ENCODE peak calls at places on chromosomes 4 and X, in nine cellular contexts. One of them, this sample, is unnamed.

GRCh38 chr4:56959064-56959463 is 18.3 kb downstream of the NOA1 start:
- DNase-seq in AG04449: no peak
- DNase-seq in WERI-Rb-1: no peak
- DNase-seq in fibroblast of mammary gland: no peak
- DNase-seq in MM.1S: no peak
- DNase-seq in uterus: no peak
- DNase-seq in K562: no peak
- DNase-seq in foreskin fibroblast: no peak
- DNase-seq in thoracic aorta: no peak
- DNase-seq in this sample: no peak

GRCh38 chr4:159047478-159048165 is 55.3 kb upstream of the RAPGEF2 start:
- DNase-seq in fibroblast of mammary gland: peak; percentile 8
- DNase-seq in MM.1S: no peak
- DNase-seq in uterus: no peak
- DNase-seq in AG04449: no peak
- DNase-seq in thoracic aorta: no peak
- DNase-seq in foreskin fibroblast: peak; percentile 28
- DNase-seq in WERI-Rb-1: no peak
- DNase-seq in K562: peak; percentile 64
- DNase-seq in this sample: no peak

GRCh38 chr4:99414401-99414800 is 20.7 kb downstream of the ADH7 start:
- DNase-seq in AG04449: no peak
- DNase-seq in MM.1S: no peak
- DNase-seq in WERI-Rb-1: no peak
- DNase-seq in K562: no peak
- DNase-seq in fibroblast of mammary gland: peak; percentile 46
- DNase-seq in thoracic aorta: no peak
- DNase-seq in uterus: no peak
- DNase-seq in foreskin fibroblast: peak; percentile 11
- DNase-seq in this sample: no peak

GRCh38 chrX:12971282-12972003 is 3.5 kb upstream of the TMSB4X start:
- DNase-seq in uterus: peak; percentile 41
- DNase-seq in thoracic aorta: no peak
- DNase-seq in foreskin fibroblast: no peak
- DNase-seq in MM.1S: no peak
- DNase-seq in WERI-Rb-1: no peak
- DNase-seq in AG04449: no peak
- DNase-seq in fibroblast of mammary gland: no peak
- DNase-seq in K562: no peak
- DNase-seq in this sample: no peak

GRCh38 chrX:43970528-43970927 is 2.7 kb downstream of the NDP start:
- DNase-seq in foreskin fibroblast: peak; percentile 73
- DNase-seq in AG04449: no peak
- DNase-seq in uterus: no peak
- DNase-seq in K562: no peak
- DNase-seq in thoracic aorta: no peak
- DNase-seq in MM.1S: no peak
- DNase-seq in WERI-Rb-1: no peak
- DNase-seq in fibroblast of mammary gland: peak; percentile 81
- DNase-seq in this sample: no peak

GRCh38 chr4:165768281-165768680 is 104.8 kb upstream of the TLL1 start:
- DNase-seq in MM.1S: no peak
- DNase-seq in K562: no peak
- DNase-seq in fibroblast of mammary gland: no peak
- DNase-seq in uterus: no peak
- DNase-seq in foreskin fibroblast: no peak
- DNase-seq in WERI-Rb-1: no peak
- DNase-seq in thoracic aorta: no peak
- DNase-seq in AG04449: no peak
- DNase-seq in this sample: no peak

GRCh38 chr4:8322794-8323704 is 53.5 kb downstream of the HTRA3 start:
- DNase-seq in fibroblast of mammary gland: no peak
- DNase-seq in uterus: no peak
- DNase-seq in thoracic aorta: no peak
- DNase-seq in MM.1S: no peak
- DNase-seq in AG04449: no peak
- DNase-seq in foreskin fibroblast: no peak
- DNase-seq in K562: no peak
- DNase-seq in WERI-Rb-1: peak; percentile 3
- DNase-seq in this sample: no peak

GRCh38 chr4:158229768-158230167 is 19.5 kb downstream of the TMEM144 start:
- DNase-seq in WERI-Rb-1: peak; percentile 45
- DNase-seq in AG04449: no peak
- DNase-seq in uterus: no peak
- DNase-seq in MM.1S: no peak
- DNase-seq in fibroblast of mammary gland: no peak
- DNase-seq in foreskin fibroblast: no peak
- DNase-seq in K562: no peak
- DNase-seq in thoracic aorta: no peak
- DNase-seq in this sample: no peak

GRCh38 chrX:151871244-151871643 is 41.4 kb upstream of the MAGEA4 start:
- DNase-seq in WERI-Rb-1: no peak
- DNase-seq in MM.1S: no peak
- DNase-seq in K562: no peak
- DNase-seq in uterus: no peak
- DNase-seq in thoracic aorta: no peak
- DNase-seq in AG04449: peak; percentile 85
- DNase-seq in foreskin fibroblast: peak; percentile 89
- DNase-seq in fibroblast of mammary gland: peak; percentile 92
- DNase-seq in this sample: peak; percentile 81

GRCh38 chr4:15771419-15772058 is 6.6 kb upstream of the CD38 start:
- DNase-seq in thoracic aorta: no peak
- DNase-seq in uterus: no peak
- DNase-seq in WERI-Rb-1: no peak
- DNase-seq in MM.1S: peak; percentile 73
- DNase-seq in K562: no peak
- DNase-seq in fibroblast of mammary gland: no peak
- DNase-seq in AG04449: no peak
- DNase-seq in foreskin fibroblast: no peak
- DNase-seq in this sample: no peak

GRCh38 chr4:164467493-164467892 is 286.4 kb upstream of the SMIM31 start:
- DNase-seq in MM.1S: no peak
- DNase-seq in foreskin fibroblast: no peak
- DNase-seq in thoracic aorta: no peak
- DNase-seq in AG04449: no peak
- DNase-seq in uterus: no peak
- DNase-seq in WERI-Rb-1: no peak
- DNase-seq in fibroblast of mammary gland: no peak
- DNase-seq in K562: no peak
- DNase-seq in this sample: no peak

GRCh38 chr4:147049940-147050852 is 104.5 kb upstream of the TTC29 start:
- DNase-seq in WERI-Rb-1: no peak
- DNase-seq in MM.1S: no peak
- DNase-seq in K562: no peak
- DNase-seq in fibroblast of mammary gland: peak; percentile 43
- DNase-seq in AG04449: no peak
- DNase-seq in foreskin fibroblast: peak; percentile 85
- DNase-seq in uterus: no peak
- DNase-seq in thoracic aorta: no peak
- DNase-seq in this sample: no peak

GRCh38 chr4:1404573-1405248 is 1.5 kb downstream of the NKX1-1 start:
- DNase-seq in uterus: peak; percentile 8
- DNase-seq in K562: no peak
- DNase-seq in MM.1S: no peak
- DNase-seq in thoracic aorta: no peak
- DNase-seq in foreskin fibroblast: no peak
- DNase-seq in WERI-Rb-1: peak; percentile 23
- DNase-seq in AG04449: no peak
- DNase-seq in fibroblast of mammary gland: no peak
- DNase-seq in this sample: no peak

GRCh38 chrX:96791559-96791958 is 92.1 kb upstream of the RPA4 start:
- DNase-seq in fibroblast of mammary gland: peak; percentile 83
- DNase-seq in MM.1S: no peak
- DNase-seq in foreskin fibroblast: peak; percentile 8
- DNase-seq in thoracic aorta: no peak
- DNase-seq in uterus: no peak
- DNase-seq in WERI-Rb-1: no peak
- DNase-seq in K562: no peak
- DNase-seq in AG04449: no peak
- DNase-seq in this sample: peak; percentile 4

GRCh38 chr4:85515701-85516100 is 40.8 kb downstream of the ARHGAP24 start:
- DNase-seq in WERI-Rb-1: no peak
- DNase-seq in AG04449: no peak
- DNase-seq in uterus: no peak
- DNase-seq in thoracic aorta: no peak
- DNase-seq in MM.1S: no peak
- DNase-seq in foreskin fibroblast: no peak
- DNase-seq in fibroblast of mammary gland: no peak
- DNase-seq in K562: no peak
- DNase-seq in this sample: no peak

GRCh38 chr4:85512446-85513205 is 37.7 kb downstream of the ARHGAP24 start:
- DNase-seq in AG04449: no peak
- DNase-seq in thoracic aorta: no peak
- DNase-seq in WERI-Rb-1: no peak
- DNase-seq in MM.1S: no peak
- DNase-seq in fibroblast of mammary gland: peak; percentile 43
- DNase-seq in K562: no peak
- DNase-seq in foreskin fibroblast: peak; percentile 38
- DNase-seq in uterus: no peak
- DNase-seq in this sample: no peak

GRCh38 chr4:85514783-85515182 is 39.8 kb downstream of the ARHGAP24 start:
- DNase-seq in uterus: no peak
- DNase-seq in WERI-Rb-1: no peak
- DNase-seq in foreskin fibroblast: no peak
- DNase-seq in MM.1S: no peak
- DNase-seq in fibroblast of mammary gland: no peak
- DNase-seq in AG04449: no peak
- DNase-seq in thoracic aorta: no peak
- DNase-seq in K562: no peak
- DNase-seq in this sample: no peak

GRCh38 chr4:85510632-85510984 is 35.7 kb downstream of the ARHGAP24 start:
- DNase-seq in WERI-Rb-1: no peak
- DNase-seq in thoracic aorta: no peak
- DNase-seq in K562: no peak
- DNase-seq in AG04449: no peak
- DNase-seq in foreskin fibroblast: no peak
- DNase-seq in uterus: no peak
- DNase-seq in fibroblast of mammary gland: no peak
- DNase-seq in MM.1S: no peak
- DNase-seq in this sample: no peak

DNA sequence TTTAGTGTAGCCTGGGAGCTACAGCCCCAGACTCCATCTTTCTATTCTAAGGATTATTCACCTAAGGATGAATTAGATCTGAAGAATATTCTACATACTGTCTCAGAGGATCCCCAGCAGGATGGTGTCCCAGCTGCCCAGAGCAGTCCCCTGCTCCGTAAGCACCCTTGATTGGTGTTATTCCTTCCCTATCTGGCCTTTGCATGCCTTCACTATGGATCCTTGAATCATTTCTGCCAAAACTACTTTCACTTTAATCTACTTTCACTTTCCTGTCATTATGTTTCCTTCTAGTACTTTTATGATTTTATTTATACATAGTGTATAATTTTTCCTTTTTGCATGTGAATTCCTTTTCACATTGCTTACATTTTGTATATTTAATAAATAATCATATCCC is 39.2 kb downstream of the ARHGAP24 start:
- DNase-seq in foreskin fibroblast: no peak
- DNase-seq in WERI-Rb-1: no peak
- DNase-seq in thoracic aorta: no peak
- DNase-seq in MM.1S: no peak
- DNase-seq in fibroblast of mammary gland: no peak
- DNase-seq in K562: no peak
- DNase-seq in uterus: no peak
- DNase-seq in AG04449: no peak
- DNase-seq in this sample: no peak
- H3K4me3 ChIP-seq in foreskin fibroblast: peak overlapping the region; percentile 16
- H3K4me3 ChIP-seq in WERI-Rb-1: no peak overlapping the region
- H3K4me3 ChIP-seq in thoracic aorta: peak overlapping the region; percentile 45
- H3K4me3 ChIP-seq in MM.1S: no peak overlapping the region
- H3K4me3 ChIP-seq in fibroblast of mammary gland: no peak overlapping the region
- H3K4me3 ChIP-seq in K562: no peak overlapping the region
- H3K4me3 ChIP-seq in uterus: no peak overlapping the region
- H3K4me3 ChIP-seq in AG04449: no peak overlapping the region
- H3K4me3 ChIP-seq in this sample: no peak overlapping the region

DNA sequence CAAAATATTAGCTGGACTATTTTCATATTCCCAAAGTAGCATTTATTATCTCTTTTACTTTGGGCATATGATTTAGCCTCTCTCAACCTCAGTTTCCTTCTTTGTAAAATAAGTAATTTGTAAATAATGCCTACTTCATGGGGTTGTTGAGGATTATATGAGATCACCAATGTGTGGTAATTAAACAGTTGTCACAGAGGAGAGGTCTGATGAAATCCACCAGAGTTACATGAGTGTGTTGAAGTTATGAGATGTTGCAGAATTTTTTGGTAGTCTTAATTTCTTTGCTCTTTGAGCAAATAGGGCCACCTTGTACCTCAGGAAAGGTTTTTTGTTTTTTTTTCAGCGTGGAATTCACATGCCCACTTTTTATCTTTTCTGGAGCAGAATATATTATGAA is 1.4 kb downstream of the COX7B start:
- DNase-seq in WERI-Rb-1: no peak
- DNase-seq in foreskin fibroblast: no peak
- DNase-seq in K562: no peak
- DNase-seq in AG04449: no peak
- DNase-seq in thoracic aorta: no peak
- DNase-seq in fibroblast of mammary gland: peak; percentile 28
- DNase-seq in MM.1S: no peak
- DNase-seq in uterus: no peak
- DNase-seq in this sample: no peak
- H3K4me3 ChIP-seq in WERI-Rb-1: peak overlapping the region; percentile 71
- H3K4me3 ChIP-seq in foreskin fibroblast: peak overlapping the region; percentile 83
- H3K4me3 ChIP-seq in K562: peak overlapping the region; percentile 74
- H3K4me3 ChIP-seq in AG04449: peak overlapping the region; percentile 68
- H3K4me3 ChIP-seq in thoracic aorta: peak overlapping the region; percentile 81
- H3K4me3 ChIP-seq in fibroblast of mammary gland: peak overlapping the region; percentile 76
- H3K4me3 ChIP-seq in MM.1S: peak overlapping the region; percentile 85
- H3K4me3 ChIP-seq in uterus: peak overlapping the region; percentile 46
- H3K4me3 ChIP-seq in this sample: peak overlapping the region; percentile 66

GRCh38 chr4:2411786-2412510 is 6.5 kb downstream of the ZFYVE28 start:
- DNase-seq in MM.1S: no peak
- DNase-seq in K562: no peak
- DNase-seq in uterus: no peak
- DNase-seq in WERI-Rb-1: no peak
- DNase-seq in foreskin fibroblast: no peak
- DNase-seq in fibroblast of mammary gland: no peak
- DNase-seq in AG04449: no peak
- DNase-seq in thoracic aorta: no peak
- DNase-seq in this sample: no peak
- H3K4me3 ChIP-seq in MM.1S: peak overlapping the region; percentile 64
- H3K4me3 ChIP-seq in K562: peak overlapping the region; percentile 37
- H3K4me3 ChIP-seq in uterus: no peak overlapping the region
- H3K4me3 ChIP-seq in WERI-Rb-1: no peak overlapping the region
- H3K4me3 ChIP-seq in foreskin fibroblast: no peak overlapping the region
- H3K4me3 ChIP-seq in fibroblast of mammary gland: no peak overlapping the region
- H3K4me3 ChIP-seq in AG04449: no peak overlapping the region
- H3K4me3 ChIP-seq in thoracic aorta: peak overlapping the region; percentile 68
- H3K4me3 ChIP-seq in this sample: no peak overlapping the region

GRCh38 chr4:185737489-185738037 is 74.4 kb downstream of the SORBS2 start:
- DNase-seq in thoracic aorta: no peak
- DNase-seq in AG04449: no peak
- DNase-seq in MM.1S: no peak
- DNase-seq in K562: no peak
- DNase-seq in fibroblast of mammary gland: no peak
- DNase-seq in WERI-Rb-1: no peak
- DNase-seq in foreskin fibroblast: no peak
- DNase-seq in uterus: peak; percentile 25
- DNase-seq in this sample: no peak
- H3K4me3 ChIP-seq in thoracic aorta: peak overlapping the region; percentile 60
- H3K4me3 ChIP-seq in AG04449: no peak overlapping the region
- H3K4me3 ChIP-seq in MM.1S: no peak overlapping the region
- H3K4me3 ChIP-seq in K562: no peak overlapping the region
- H3K4me3 ChIP-seq in fibroblast of mammary gland: peak overlapping the region; percentile 16
- H3K4me3 ChIP-seq in WERI-Rb-1: no peak overlapping the region
- H3K4me3 ChIP-seq in foreskin fibroblast: peak overlapping the region; percentile 21
- H3K4me3 ChIP-seq in uterus: no peak overlapping the region
- H3K4me3 ChIP-seq in this sample: no peak overlapping the region